ENCODE peak calls at places on chromosome 10, in four cellular contexts. B, A, W and U are unnamed samples.

GRCh38 chr10:104329754-104330153 is 8.5 kb downstream of the ITPRIP start:
- DNase-seq in B (no peak), A (no peak), W (no peak), U (no peak)

GRCh38 chr10:22320591-22321155 is at the start of gene BMI1:
- DNase-seq in B (peak; percentile 80), A (peak; percentile 91), W (peak; percentile 84), U (peak; percentile 71)

GRCh38 chr10:78739411-78740053 is 329.2 kb upstream of the ZMIZ1 start:
- DNase-seq in B (no peak), A (no peak), W (no peak), U (no peak)

GRCh38 chr10:132054564-132054963 is 11.2 kb upstream of the JAKMIP3 start:
- DNase-seq in B (peak; percentile 31), A (no peak), W (no peak), U (no peak)

GRCh38 chr10:12690525-12691139 is 310.9 kb downstream of the CCDC3 start:
- DNase-seq in B (no peak), A (no peak), W (peak; percentile 10), U (no peak)

GRCh38 chr10:70776455-70777005 is 8.6 kb downstream of the TBATA start:
- DNase-seq in B (no peak), A (no peak), W (no peak), U (peak; percentile 8)

GRCh38 chr10:4270116-4270515 is 485.1 kb upstream of the KLF6 start:
- DNase-seq in B (no peak), A (no peak), W (no peak), U (no peak)

GRCh38 chr10:10786334-10787090 is 231.2 kb upstream of the CELF2 start:
- DNase-seq in B (peak; percentile 50), A (no peak), W (no peak), U (no peak)

GRCh38 chr10:128060341-128060851 is 65.8 kb downstream of the MKI67 start:
- DNase-seq in B (no peak), A (no peak), W (no peak), U (no peak)

GRCh38 chr10:80464557-80465466 is 10.7 kb downstream of the TSPAN14 start:
- DNase-seq in B (no peak), A (peak; percentile 75), W (no peak), U (no peak)

GRCh38 chr10:120543291-120543690 is 86.3 kb downstream of the PLPP4 start:
- DNase-seq in B (no peak), A (no peak), W (no peak), U (no peak)

GRCh38 chr10:89182894-89183293 is 24.2 kb downstream of the CH25H start:
- DNase-seq in B (no peak), A (no peak), W (no peak), U (no peak)

GRCh38 chr10:52226448-52226847 is 87.6 kb upstream of the DKK1 start:
- DNase-seq in B (peak; percentile 51), A (no peak), W (no peak), U (no peak)

GRCh38 chr10:60212195-60212594 is 177.5 kb downstream of the ANK3 start:
- DNase-seq in B (no peak), A (no peak), W (no peak), U (no peak)

GRCh38 chr10:88670497-88670896 is 6.3 kb downstream of the LIPF start:
- DNase-seq in B (no peak), A (no peak), W (peak; percentile 35), U (peak; percentile 24)

GRCh38 chr10:46225597-46225996 is 61.2 kb upstream of the ANTXRL start:
- DNase-seq in B (no peak), A (no peak), W (no peak), U (no peak)

GRCh38 chr10:118321724-118322575 is 20.2 kb downstream of the FAM204A start:
- DNase-seq in B (no peak), A (no peak), W (no peak), U (no peak)
- TF ChIP-seq CTCF in B (no peak), A (no peak), W (no peak), U (no peak)

GRCh38 chr10:74151057-74151878 is at the start of gene ADK:
- DNase-seq in B (peak; percentile 100), A (peak; percentile 100), W (peak; percentile 99), U (peak; percentile 99)
- TF ChIP-seq CTCF in B (peak; percentile 37), A (peak; percentile 15), W (peak; percentile 27), U (peak; percentile 38)

GRCh38 chr10:76675951-76676587 is 961.5 kb downstream of the KCNMA1 start:
- DNase-seq in B (peak; percentile 18), A (peak; percentile 64), W (no peak), U (no peak)
- TF ChIP-seq CTCF in B (no peak), A (no peak), W (no peak), U (no peak)

GRCh38 chr10:57018452-57018851 is 657.4 kb upstream of the ZWINT start:
- DNase-seq in B (no peak), A (no peak), W (no peak), U (no peak)
- TF ChIP-seq CTCF in B (no peak), A (no peak), W (no peak), U (no peak)

DNA sequence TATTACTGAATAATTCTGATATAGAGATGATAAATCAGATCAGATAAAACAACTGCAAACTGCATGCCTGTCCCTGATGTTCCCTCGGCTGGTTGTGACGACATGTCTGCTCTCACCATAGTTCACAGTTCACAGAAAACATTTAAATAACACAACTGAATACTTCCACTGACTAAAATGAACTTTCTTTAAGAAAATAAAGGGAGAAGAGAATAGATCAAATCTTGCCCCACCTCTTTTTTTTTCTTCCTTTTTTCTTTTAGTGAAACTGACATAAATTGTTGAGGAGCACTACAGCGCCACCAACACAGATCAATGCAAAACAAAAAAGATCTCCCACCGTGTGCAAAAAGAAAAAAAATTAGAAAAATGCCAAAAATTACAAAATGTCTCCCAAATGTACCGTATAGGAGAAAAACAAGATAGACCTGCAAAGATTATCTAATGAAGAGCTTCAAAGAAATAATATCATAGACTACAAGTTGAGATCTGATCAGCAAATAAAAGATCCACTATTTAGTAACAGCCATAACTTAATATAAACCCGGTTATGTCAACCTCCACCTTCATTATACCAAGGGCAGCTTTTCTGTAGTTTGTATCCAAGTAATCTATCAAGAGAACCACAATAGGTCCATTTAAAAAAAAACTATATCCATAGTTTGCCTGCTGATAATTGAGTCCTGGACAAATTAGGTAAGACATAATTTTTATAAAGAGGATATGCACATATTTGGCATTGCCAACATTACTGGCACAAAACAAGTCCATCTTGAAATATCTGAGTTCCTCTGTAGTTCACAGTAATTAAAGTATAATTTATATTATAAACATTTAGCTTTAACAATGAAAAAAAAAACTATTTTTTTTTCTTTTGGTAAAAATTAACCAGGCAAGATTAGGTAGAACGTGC is 30.8 kb upstream of the EPC1 start:
- DNase-seq in B (peak; percentile 24), A (no peak), W (no peak), U (no peak)
- TF ChIP-seq CTCF in B (peak; percentile 62), A (peak; percentile 25), W (peak; percentile 56), U (peak; percentile 49)

GRCh38 chr10:113000876-113001598 is 51.0 kb downstream of the TCF7L2 start:
- DNase-seq in B (peak; percentile 82), A (peak; percentile 80), W (no peak), U (no peak)
- TF ChIP-seq CTCF in B (no peak), A (peak; percentile 45), W (no peak), U (no peak)

GRCh38 chr10:69405221-69405620 is 11.5 kb downstream of the TACR2 start:
- DNase-seq in B (no peak), A (no peak), W (no peak), U (no peak)
- TF ChIP-seq CTCF in B (no peak), A (no peak), W (no peak), U (no peak)

GRCh38 chr10:69333205-69333604 is 54.9 kb downstream of the HK1 start:
- DNase-seq in B (peak; percentile 86), A (peak; percentile 67), W (no peak), U (no peak)
- TF ChIP-seq CTCF in B (no peak), A (peak; percentile 25), W (no peak), U (no peak)